ENCODE peak calls at places on chromosomes 7 and 10, in four cellular contexts. One of them, this sample, is unnamed.

GRCh38 chr10:83045731-83046130 is 1093.6 kb upstream of the GHITM start:
- DNase-seq in A549: no peak
- DNase-seq in HepG2: no peak
- DNase-seq in K562: no peak
- DNase-seq in this sample: no peak

GRCh38 chr10:86596266-86596665 is 58.1 kb upstream of the OPN4 start:
- DNase-seq in A549: no peak
- DNase-seq in HepG2: no peak
- DNase-seq in K562: no peak
- DNase-seq in this sample: no peak

GRCh38 chr10:80787952-80788351 is 250.2 kb downstream of the SH2D4B start:
- DNase-seq in A549: no peak
- DNase-seq in HepG2: no peak
- DNase-seq in K562: peak
- DNase-seq in this sample: no peak

GRCh38 chr7:71598553-71598952 is 466.6 kb downstream of the GALNT17 start:
- DNase-seq in A549: no peak
- DNase-seq in HepG2: no peak
- DNase-seq in K562: no peak
- DNase-seq in this sample: no peak

GRCh38 chr10:761376-761775 is 71.9 kb upstream of the DIP2C start:
- DNase-seq in A549: no peak
- DNase-seq in HepG2: no peak
- DNase-seq in K562: no peak
- DNase-seq in this sample: no peak

GRCh38 chr10:131110241-131110783 is 201.2 kb downstream of the TCERG1L start:
- DNase-seq in A549: no peak
- DNase-seq in HepG2: no peak
- DNase-seq in K562: no peak
- DNase-seq in this sample: no peak

GRCh38 chr10:49404321-49404878 is 8.5 kb upstream of the DRGX start:
- DNase-seq in A549: no peak
- DNase-seq in HepG2: no peak
- DNase-seq in K562: no peak
- DNase-seq in this sample: no peak

GRCh38 chr10:62794306-62794705 is 10.2 kb upstream of the ADO start:
- DNase-seq in A549: no peak
- DNase-seq in HepG2: no peak
- DNase-seq in K562: no peak
- DNase-seq in this sample: no peak

GRCh38 chr10:117698809-117699208 is 156.3 kb downstream of the EMX2 start:
- DNase-seq in A549: no peak
- DNase-seq in HepG2: no peak
- DNase-seq in K562: no peak
- DNase-seq in this sample: no peak

GRCh38 chr10:70784476-70784875 is 701 bp downstream of the TBATA start:
- DNase-seq in A549: no peak
- DNase-seq in HepG2: no peak
- DNase-seq in K562: no peak
- DNase-seq in this sample: peak

DNA sequence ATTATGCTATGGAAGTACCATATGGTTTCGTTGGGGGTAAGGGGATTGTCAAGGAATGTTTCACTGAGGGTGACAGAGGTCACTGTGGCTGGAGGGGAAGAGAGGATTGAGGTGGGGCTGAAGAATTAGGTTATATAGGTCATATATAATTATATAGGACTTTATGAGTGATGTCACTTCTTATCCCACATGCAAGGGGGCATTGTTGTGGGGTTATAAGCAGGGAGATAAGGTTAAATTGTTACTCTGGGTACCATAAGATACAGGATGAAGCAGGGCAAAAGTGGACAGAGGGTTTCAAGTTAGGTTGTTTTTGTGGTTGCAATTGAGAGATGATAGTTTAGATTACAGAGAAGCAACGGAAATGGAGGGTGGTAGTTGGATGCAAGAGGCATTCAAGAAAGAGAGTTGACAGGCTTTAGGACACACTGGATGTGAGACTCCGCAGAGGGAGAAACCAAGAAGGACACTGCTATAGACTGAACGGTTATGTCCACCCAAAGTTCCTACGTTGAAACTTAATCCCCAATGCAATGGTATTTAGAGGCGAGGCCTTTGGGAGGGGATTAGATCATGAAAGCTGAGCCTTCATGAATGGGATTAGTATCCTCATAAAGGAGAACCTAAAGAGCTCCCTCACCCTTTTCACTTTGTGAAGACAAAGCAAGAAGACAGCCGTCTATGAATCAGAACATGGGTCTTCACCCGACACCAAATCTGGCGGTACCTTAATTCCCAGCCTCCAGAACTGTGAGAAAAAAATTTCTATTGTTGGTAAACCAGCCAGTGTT is 7.0 kb upstream of the PRR15 start:
- DNase-seq in A549: no peak
- DNase-seq in HepG2: no peak
- DNase-seq in K562: no peak
- DNase-seq in this sample: no peak
- TF ChIP-seq MAZ in A549: no peak
- TF ChIP-seq MAZ in HepG2: no peak
- TF ChIP-seq MAZ in K562: no peak
- TF ChIP-seq MAZ in this sample: no peak

DNA sequence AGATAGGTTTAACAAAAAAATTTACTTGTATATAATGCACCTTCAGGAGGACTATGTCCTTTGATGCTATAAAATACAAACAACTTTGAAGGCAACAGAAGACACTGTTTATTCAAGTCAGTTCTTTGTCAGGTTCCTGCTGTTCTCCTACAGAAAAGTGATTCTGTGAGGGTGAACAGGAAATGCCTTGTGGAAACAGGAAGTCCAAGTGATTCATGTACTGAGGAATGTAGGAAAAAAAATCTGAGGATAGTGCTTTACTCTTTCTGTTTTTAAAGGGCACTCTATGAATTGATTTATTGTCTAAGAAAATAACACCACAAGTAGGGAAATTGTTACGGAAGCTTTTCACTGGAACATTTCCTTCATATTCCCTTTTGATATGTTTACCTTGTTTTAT is 171.9 kb downstream of the HDAC9 start:
- DNase-seq in A549: no peak
- DNase-seq in HepG2: peak
- DNase-seq in K562: no peak
- DNase-seq in this sample: peak
- TF ChIP-seq MAZ in A549: no peak
- TF ChIP-seq MAZ in HepG2: no peak
- TF ChIP-seq MAZ in K562: no peak
- TF ChIP-seq MAZ in this sample: no peak

DNA sequence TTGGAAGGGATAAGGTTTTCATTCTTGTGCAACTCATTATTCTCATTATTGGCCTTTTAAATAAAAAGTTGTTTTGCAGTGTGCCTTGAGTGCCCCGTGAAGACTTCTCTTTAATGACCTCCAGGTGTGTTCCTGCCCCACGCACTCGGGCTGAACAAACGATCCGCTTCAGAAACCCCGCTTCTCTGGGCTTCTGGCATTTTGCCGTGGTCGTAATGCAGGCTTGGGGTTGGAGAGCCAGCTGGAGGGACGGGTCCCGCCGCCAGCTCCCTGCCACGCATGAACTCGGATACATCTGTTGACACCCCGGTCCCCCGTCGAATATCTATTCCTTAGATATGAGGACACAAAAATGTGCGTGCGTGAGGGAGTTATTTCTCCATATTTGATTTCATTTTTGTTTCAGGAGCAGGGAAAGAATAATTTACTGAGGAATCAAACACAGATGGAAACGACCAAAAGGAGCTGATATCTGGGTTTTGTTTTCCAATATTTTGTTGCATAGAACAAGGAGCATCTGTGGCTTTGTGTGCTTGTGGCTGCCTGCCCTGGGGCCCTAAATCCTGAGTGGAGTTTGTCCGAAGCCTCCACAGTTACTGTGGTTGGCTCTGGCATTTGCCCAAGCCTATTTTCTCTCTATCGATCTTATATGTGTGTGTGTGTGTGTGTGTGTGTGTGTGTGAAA is 17.0 kb upstream of the TTYH3 start:
- DNase-seq in A549: no peak
- DNase-seq in HepG2: no peak
- DNase-seq in K562: no peak
- DNase-seq in this sample: no peak
- TF ChIP-seq MAZ in A549: no peak
- TF ChIP-seq MAZ in HepG2: no peak
- TF ChIP-seq MAZ in K562: no peak
- TF ChIP-seq MAZ in this sample: no peak

GRCh38 chr10:110399163-110400094 is 94.7 kb upstream of the SMNDC1 start:
- DNase-seq in A549: peak
- DNase-seq in HepG2: peak
- DNase-seq in K562: no peak
- DNase-seq in this sample: peak
- TF ChIP-seq MAZ in A549: no peak
- TF ChIP-seq MAZ in HepG2: no peak
- TF ChIP-seq MAZ in K562: no peak
- TF ChIP-seq MAZ in this sample: peak

DNA sequence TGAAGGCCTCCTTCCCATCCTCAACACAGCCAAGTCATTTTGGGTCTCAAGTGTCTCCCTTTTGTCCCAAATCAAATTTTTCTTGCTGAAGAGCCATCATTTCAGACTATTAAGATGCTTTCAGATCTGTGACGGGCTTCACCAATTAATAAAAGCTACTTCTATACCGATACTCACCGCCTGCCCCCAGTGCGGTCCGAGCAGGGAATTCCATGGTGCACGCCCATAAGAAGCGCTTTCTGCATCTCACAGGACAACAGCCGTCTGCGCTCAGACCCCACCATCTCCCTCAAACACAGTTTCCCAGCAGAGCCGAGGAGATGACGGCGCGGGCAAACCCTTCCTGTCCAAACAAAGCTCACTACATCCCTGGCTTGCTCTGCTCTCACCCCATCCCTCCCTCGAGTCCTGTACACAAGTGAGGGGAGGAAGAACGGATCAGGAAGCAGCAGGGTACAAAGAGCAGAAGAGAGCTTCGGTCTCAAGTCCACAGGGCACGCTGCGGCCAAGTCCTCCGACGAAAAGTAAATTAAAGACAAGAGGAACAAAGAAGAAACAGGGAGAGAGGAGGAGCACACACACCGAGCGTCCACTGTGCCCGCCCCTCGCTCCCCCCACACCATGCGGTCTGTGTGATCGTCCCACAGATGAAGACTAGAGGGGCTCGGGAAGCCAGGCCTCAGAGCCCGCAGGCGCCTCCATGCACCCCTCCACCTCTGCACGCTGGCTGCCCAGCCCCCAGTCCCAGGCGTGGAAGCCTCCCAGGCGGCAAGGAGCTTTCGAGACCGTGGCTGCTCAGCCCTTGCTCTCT is 122.0 kb downstream of the MAD1L1 start:
- DNase-seq in A549: no peak
- DNase-seq in HepG2: peak
- DNase-seq in K562: no peak
- DNase-seq in this sample: peak
- TF ChIP-seq MAZ in A549: no peak
- TF ChIP-seq MAZ in HepG2: no peak
- TF ChIP-seq MAZ in K562: no peak
- TF ChIP-seq MAZ in this sample: no peak

DNA sequence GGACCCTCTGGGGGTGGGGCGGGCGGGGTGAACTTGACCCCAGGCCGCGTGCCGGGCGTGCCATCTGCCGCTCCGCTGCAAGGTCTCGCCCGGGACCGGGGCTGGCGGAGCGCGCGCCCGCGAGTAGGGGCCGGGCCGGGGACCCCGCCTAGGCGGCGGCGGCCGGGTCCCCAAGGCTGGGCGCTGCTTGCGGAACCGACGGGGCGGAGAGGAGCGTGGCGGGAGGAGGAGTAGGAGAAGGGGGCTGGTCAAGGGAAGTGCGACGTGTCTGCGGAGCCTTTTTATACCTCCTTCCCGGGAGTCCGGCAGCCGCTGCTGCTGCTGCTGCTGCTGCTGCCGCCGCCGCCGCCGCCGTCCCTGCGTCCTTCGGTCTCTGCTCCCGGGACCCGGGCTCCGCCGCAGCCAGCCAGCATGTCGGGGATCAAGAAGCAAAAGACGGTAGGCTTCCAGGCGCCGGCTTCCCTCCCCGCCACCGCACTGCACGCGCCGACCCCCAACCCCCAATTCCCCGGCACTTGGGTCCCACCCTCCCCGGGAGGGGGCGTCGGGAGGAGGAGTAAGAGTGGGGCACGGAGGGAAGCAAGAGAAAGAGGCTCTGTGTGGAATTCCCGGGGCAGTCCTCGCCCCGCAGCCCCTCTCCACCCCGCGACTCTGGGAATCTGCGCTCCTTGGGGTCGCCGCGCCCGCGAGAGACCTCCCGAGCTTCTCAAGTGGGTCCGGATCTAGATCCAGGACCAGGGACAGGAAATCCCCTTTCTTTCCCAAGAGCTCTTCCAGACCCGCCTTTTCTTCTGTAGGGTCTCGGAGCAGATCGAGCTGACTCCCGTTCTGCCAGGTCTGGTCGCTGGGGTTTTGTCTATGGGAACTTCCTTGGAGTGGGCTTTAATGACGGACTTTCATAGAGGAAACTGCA is at the start of gene PAPSS2:
- DNase-seq in A549: peak
- DNase-seq in HepG2: no peak
- DNase-seq in K562: no peak
- DNase-seq in this sample: peak
- TF ChIP-seq MAZ in A549: no peak
- TF ChIP-seq MAZ in HepG2: no peak
- TF ChIP-seq MAZ in K562: no peak
- TF ChIP-seq MAZ in this sample: peak

GRCh38 chr10:119394657-119395286 is 147.7 kb downstream of the RGS10 start:
- DNase-seq in A549: no peak
- DNase-seq in HepG2: no peak
- DNase-seq in K562: no peak
- DNase-seq in this sample: no peak
- TF ChIP-seq MAZ in A549: no peak
- TF ChIP-seq MAZ in HepG2: no peak
- TF ChIP-seq MAZ in K562: no peak
- TF ChIP-seq MAZ in this sample: no peak

GRCh38 chr10:52906046-52906445 is 133.5 kb upstream of the MBL2 start:
- DNase-seq in A549: no peak
- DNase-seq in HepG2: no peak
- DNase-seq in K562: no peak
- DNase-seq in this sample: no peak
- TF ChIP-seq MAZ in A549: no peak
- TF ChIP-seq MAZ in HepG2: no peak
- TF ChIP-seq MAZ in K562: no peak
- TF ChIP-seq MAZ in this sample: no peak

GRCh38 chr7:44471436-44471835 is 19.0 kb downstream of the NUDCD3 start:
- DNase-seq in A549: no peak
- DNase-seq in HepG2: no peak
- DNase-seq in K562: no peak
- DNase-seq in this sample: no peak
- TF ChIP-seq MAZ in A549: no peak
- TF ChIP-seq MAZ in HepG2: no peak
- TF ChIP-seq MAZ in K562: no peak
- TF ChIP-seq MAZ in this sample: no peak